ENCODE peak calls at places on chromosomes 5 and 9, in five cellular contexts. D is ovary, K is IMR-90, I is HCT116, U is adrenal gland. B is an unnamed sample.

GRCh38 chr5:164357405-164358033 is 852.1 kb downstream of the MAT2B start:
- DNase-seq in D (no peak), K (no peak), I (no peak), U (no peak), B (no peak)

GRCh38 chr5:111106320-111106948 is 14.3 kb downstream of the WDR36 start:
- DNase-seq in D (no peak), K (no peak), I (no peak), U (no peak), B (no peak)

GRCh38 chr5:67809589-67809988 is 406.0 kb upstream of the PIK3R1 start:
- DNase-seq in D (no peak), K (no peak), I (no peak), U (no peak), B (no peak)

GRCh38 chr9:117691367-117691766 is 12.8 kb upstream of the TLR4 start:
- DNase-seq in D (no peak), K (no peak), I (no peak), U (no peak), B (no peak)

GRCh38 chr5:10513501-10514442 is 50.1 kb upstream of the ANKRD33B start:
- DNase-seq in D (no peak), K (peak; percentile 83), I (no peak), U (no peak), B (no peak)

GRCh38 chr5:149693482-149693881 is 36.6 kb upstream of the PPARGC1B start:
- DNase-seq in D (no peak), K (no peak), I (no peak), U (no peak), B (no peak)

GRCh38 chr5:131209506-131210191 is 38.9 kb downstream of the LYRM7 start:
- DNase-seq in D (no peak), K (no peak), I (no peak), U (no peak), B (no peak)

GRCh38 chr9:136010176-136010575 is 49.0 kb upstream of the UBAC1 start:
- DNase-seq in D (no peak), K (no peak), I (no peak), U (no peak), B (peak; percentile 51)

GRCh38 chr5:172793577-172794488 is 22.8 kb upstream of the DUSP1 start:
- DNase-seq in D (no peak), K (peak; percentile 79), I (no peak), U (peak; percentile 81), B (no peak)

GRCh38 chr9:69984831-69985230 is 58.8 kb upstream of the MAMDC2 start:
- DNase-seq in D (no peak), K (no peak), I (no peak), U (no peak), B (no peak)

GRCh38 chr9:18461496-18461895 is 12.5 kb upstream of the ADAMTSL1 start:
- DNase-seq in D (no peak), K (no peak), I (no peak), U (no peak), B (no peak)

GRCh38 chr9:109733690-109734089 is 46.3 kb upstream of the PALM2AKAP2 start:
- DNase-seq in D (no peak), K (peak; percentile 64), I (no peak), U (no peak), B (no peak)

DNA sequence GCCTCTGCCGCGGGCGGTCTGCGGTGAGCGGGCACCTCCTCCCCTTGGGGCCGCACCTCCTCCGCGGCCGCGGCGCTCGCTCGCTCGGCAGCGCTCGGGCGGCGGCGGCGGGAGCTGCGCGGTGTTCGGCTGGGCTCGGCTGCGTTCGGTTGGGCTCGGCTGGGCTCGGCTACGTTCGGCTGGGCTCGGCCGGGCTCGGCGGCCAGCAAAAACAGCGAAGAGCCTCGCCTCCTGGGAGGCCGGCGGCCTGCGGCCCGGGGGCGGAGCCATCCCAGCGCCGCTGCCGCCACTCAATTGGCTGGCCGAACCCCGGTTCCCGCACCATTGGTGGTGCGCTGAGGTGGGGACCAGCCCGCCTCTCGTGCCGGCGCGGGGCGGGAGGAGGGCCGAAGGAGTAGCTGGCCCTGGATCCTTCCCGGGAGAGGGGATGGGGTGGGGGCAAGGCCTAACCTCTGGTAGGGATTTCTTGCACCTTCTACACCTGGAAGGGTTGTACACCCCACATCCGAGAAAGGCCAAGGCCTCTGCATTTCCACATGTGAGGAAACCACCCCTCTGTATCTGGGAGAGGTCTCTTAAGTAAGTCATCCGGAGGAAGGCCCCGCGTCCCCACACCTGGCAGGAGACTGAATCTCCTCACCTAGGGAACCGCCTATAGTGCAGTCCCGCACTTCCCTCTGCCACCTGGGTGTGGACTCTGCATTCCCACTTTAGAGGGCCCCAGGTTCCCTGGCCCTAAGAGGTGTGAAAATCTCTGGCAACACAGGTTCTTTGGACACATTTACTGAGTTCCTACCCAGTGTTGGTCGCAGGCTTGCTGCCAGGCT is at the start of gene ENHO:
- DNase-seq in D (peak; percentile 88), K (peak; percentile 75), I (peak; percentile 76), U (peak; percentile 86), B (peak; percentile 84)
- TF ChIP-seq POLR2A in D (no peak), K (no peak), I (no peak), U (no peak), B (no peak)

DNA sequence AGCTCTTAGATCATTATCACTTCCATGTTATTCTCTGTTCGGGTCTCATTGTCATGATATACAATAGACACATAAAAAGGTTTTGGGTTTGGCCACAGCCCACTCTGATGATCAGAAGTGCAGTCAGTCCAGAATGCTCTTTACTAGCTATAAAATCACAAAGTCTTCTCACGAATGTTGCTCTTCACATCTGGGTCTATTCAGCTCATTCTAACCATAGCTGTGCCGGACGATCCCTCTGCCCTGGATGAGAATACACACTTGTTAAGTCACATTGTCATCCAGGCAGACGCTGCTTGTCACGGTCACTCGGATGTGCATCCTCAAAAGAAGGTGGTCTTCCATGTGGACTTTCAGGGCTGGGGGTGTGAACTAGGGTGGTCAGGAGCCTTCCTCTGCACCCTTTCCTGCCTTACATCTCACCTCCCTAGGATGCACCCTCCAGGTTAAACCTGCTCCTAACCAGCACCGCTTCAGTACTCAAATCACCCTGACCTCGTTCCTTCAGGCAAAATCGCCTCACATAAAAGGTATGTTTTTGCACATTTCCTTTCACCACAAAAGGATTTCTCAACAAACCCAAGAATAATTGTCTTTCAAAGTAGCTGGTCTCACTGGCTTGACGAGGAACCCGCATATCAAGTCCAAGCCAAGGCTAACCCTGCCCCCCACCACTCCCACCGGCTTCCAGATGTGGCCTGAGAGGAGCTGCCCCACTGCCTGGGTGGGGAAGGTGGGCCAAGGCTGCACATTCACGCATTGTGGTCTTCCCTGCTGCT is 21.9 kb downstream of the ANKH start:
- DNase-seq in D (no peak), K (no peak), I (no peak), U (no peak), B (no peak)
- H3K4me3 ChIP-seq in D (no peak overlapping the region), K (no peak overlapping the region), I (no peak overlapping the region), U (no peak overlapping the region), B (no peak overlapping the region)

DNA sequence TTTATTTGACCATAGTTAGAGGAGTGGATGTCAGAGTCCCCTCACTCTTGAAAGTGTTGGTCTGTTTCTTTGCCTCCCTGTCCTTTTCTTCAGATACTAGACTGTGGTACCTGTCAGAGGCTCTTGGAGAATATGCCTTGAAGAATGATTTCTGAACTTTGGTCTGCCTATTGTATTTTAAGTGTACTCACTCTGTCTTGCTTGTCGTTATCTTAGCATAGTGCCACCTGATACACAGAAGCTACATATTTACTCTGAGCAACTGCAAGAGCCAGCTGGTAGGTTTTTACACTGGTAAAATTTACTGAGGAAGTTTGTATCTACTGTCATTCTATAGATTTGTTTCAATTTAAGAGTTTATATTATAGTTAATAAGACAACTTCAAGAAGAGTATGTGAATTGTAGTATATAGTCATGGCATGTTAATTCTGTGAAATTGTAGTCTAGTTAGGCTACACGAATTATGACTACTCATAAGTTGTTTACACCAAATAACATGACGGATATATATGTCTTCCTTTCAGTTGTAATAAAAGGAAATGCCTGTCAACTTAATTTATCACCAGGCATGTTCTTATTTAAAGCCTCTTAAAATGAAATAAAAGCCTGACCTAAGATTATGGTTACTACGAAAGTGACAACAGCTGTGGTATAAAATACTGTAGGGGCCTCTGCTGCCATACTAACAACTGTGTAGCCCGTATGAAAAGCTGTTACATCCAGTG is 201.7 kb downstream of the KDM4C start:
- DNase-seq in D (no peak), K (no peak), I (no peak), U (no peak), B (no peak)
- TF ChIP-seq POLR2A in D (no peak), K (no peak), I (no peak), U (no peak), B (no peak)

GRCh38 chr5:28190011-28190410 is 1151.6 kb upstream of the CDH9 start:
- DNase-seq in D (no peak), K (no peak), I (no peak), U (no peak), B (no peak)
- H3K4me3 ChIP-seq in D (no peak overlapping the region), K (no peak overlapping the region), I (no peak overlapping the region), U (peak overlapping the region; percentile 20), B (no peak overlapping the region)

GRCh38 chr5:159100928-159101646 is 1.4 kb upstream of the EBF1 start:
- DNase-seq in D (no peak), K (no peak), I (no peak), U (no peak), B (no peak)
- TF ChIP-seq POLR2A in D (no peak), K (no peak), I (no peak), U (no peak), B (no peak)

GRCh38 chr9:127973169-127974001 is 7.4 kb downstream of the EEIG1 start:
- DNase-seq in D (no peak), K (no peak), I (no peak), U (peak; percentile 83), B (peak; percentile 71)

GRCh38 chr9:127970401-127971313 is 10.1 kb downstream of the EEIG1 start:
- DNase-seq in D (no peak), K (no peak), I (no peak), U (peak; percentile 7), B (no peak)

GRCh38 chr9:127972316-127972871 is 8.4 kb downstream of the EEIG1 start:
- DNase-seq in D (peak; percentile 36), K (no peak), I (no peak), U (peak; percentile 68), B (peak; percentile 52)

GRCh38 chr9:127974002-127974768 is 6.6 kb downstream of the EEIG1 start:
- DNase-seq in D (no peak), K (no peak), I (no peak), U (no peak), B (peak; percentile 25)

GRCh38 chr9:127971357-127972315 is 9.2 kb downstream of the EEIG1 start:
- DNase-seq in D (peak; percentile 62), K (no peak), I (no peak), U (peak; percentile 38), B (no peak)
- H3K4me3 ChIP-seq in D (no peak overlapping the region), K (no peak overlapping the region), I (no peak overlapping the region), U (no peak overlapping the region), B (no peak overlapping the region)